ENCODE peak calls at places on chromosome 5, in four cellular contexts. V, N, Z and A are unnamed samples.
A peak's percentile ranks its signal among the peaks of the same experiment; 100 is the strongest.

GRCh38 chr5:67516959-67517358 is 320.4 kb upstream of the CD180 start:
- DNase-seq in V (no peak), N (no peak), Z (no peak), A (no peak)

GRCh38 chr5:27947088-27947487 is 908.7 kb upstream of the CDH9 start:
- DNase-seq in V (no peak), N (peak; percentile 5), Z (no peak), A (no peak)

GRCh38 chr5:111367081-111367480 is 142.9 kb downstream of the CAMK4 start:
- DNase-seq in V (no peak), N (no peak), Z (no peak), A (no peak)

GRCh38 chr5:171646338-171647042 is 139.1 kb upstream of the SMIM23 start:
- DNase-seq in V (no peak), N (peak; percentile 39), Z (no peak), A (no peak)

GRCh38 chr5:51521583-51521982 is 138.3 kb downstream of the ISL1 start:
- DNase-seq in V (no peak), N (no peak), Z (no peak), A (no peak)

GRCh38 chr5:81971086-81971693 is 633 bp upstream of the ATG10 start:
- DNase-seq in V (peak; percentile 19), N (peak; percentile 21), Z (no peak), A (no peak)

GRCh38 chr5:89628876-89629635 is 746.1 kb upstream of the MEF2C start:
- DNase-seq in V (no peak), N (no peak), Z (no peak), A (no peak)

GRCh38 chr5:159504106-159504856 is 174.0 kb upstream of the IL12B start:
- DNase-seq in V (no peak), N (no peak), Z (no peak), A (no peak)

GRCh38 chr5:135423158-135423925 is 23.8 kb downstream of the DCANP1 start:
- DNase-seq in V (no peak), N (no peak), Z (no peak), A (peak; percentile 48)

GRCh38 chr5:127746756-127747155 is 43.6 kb downstream of the CCDC192 start:
- DNase-seq in V (no peak), N (no peak), Z (no peak), A (no peak)

GRCh38 chr5:62143268-62144229 is 162.5 kb upstream of the KIF2A start:
- DNase-seq in V (no peak), N (peak; percentile 49), Z (no peak), A (peak; percentile 44)

GRCh38 chr5:160312139-160312959 is at the start of gene CCNJL:
- DNase-seq in V (no peak), N (peak; percentile 94), Z (peak; percentile 82), A (peak; percentile 93)

GRCh38 chr5:74440341-74440740 is 200.2 kb downstream of the ENC1 start:
- DNase-seq in V (no peak), N (no peak), Z (no peak), A (no peak)

GRCh38 chr5:97009921-97010320 is 74.0 kb downstream of the LNPEP start:
- DNase-seq in V (no peak), N (no peak), Z (no peak), A (no peak)

GRCh38 chr5:8396756-8397155 is 527.8 kb downstream of the MTRR start:
- DNase-seq in V (no peak), N (no peak), Z (no peak), A (no peak)

GRCh38 chr5:127235136-127235535 is 55.5 kb upstream of the MEGF10 start:
- DNase-seq in V (no peak), N (no peak), Z (no peak), A (no peak)

GRCh38 chr5:10702911-10703491 is 58.0 kb downstream of the DAP start:
- DNase-seq in V (no peak), N (no peak), Z (no peak), A (no peak)

GRCh38 chr5:32506809-32507208 is 62.3 kb upstream of the ZFR start:
- DNase-seq in V (no peak), N (no peak), Z (no peak), A (no peak)

GRCh38 chr5:16456103-16456832 is 9.3 kb downstream of the ZNF622 start:
- DNase-seq in V (no peak), N (peak; percentile 83), Z (no peak), A (peak; percentile 50)

GRCh38 chr5:102664946-102665345 is 90.2 kb upstream of the PAM start:
- DNase-seq in V (no peak), N (no peak), Z (no peak), A (no peak)

GRCh38 chr5:93305984-93306383 is 275.0 kb downstream of the NR2F1-AS1 start:
- DNase-seq in V (no peak), N (peak; percentile 19), Z (no peak), A (peak; percentile 68)

GRCh38 chr5:132190161-132190817 is 37.4 kb downstream of the P4HA2 start:
- DNase-seq in V (no peak), N (peak; percentile 77), Z (no peak), A (peak; percentile 66)

GRCh38 chr5:36156124-36156601 is 4.3 kb downstream of the SKP2 start:
- DNase-seq in V (no peak), N (no peak), Z (no peak), A (peak; percentile 63)

GRCh38 chr5:33337621-33337960 is 103.2 kb upstream of the TARS1 start:
- DNase-seq in V (no peak), N (no peak), Z (no peak), A (no peak)

GRCh38 chr5:11683666-11684065 is 220.6 kb downstream of the CTNND2 start:
- DNase-seq in V (no peak), N (no peak), Z (no peak), A (no peak)

GRCh38 chr5:140041492-140042421 is 1.3 kb downstream of the NRG2 start:
- DNase-seq in V (peak; percentile 36), N (peak; percentile 64), Z (peak; percentile 82), A (peak; percentile 66)

GRCh38 chr5:83750759-83751158 is 30.1 kb upstream of the HAPLN1 start:
- DNase-seq in V (no peak), N (no peak), Z (no peak), A (no peak)

GRCh38 chr5:23071682-23072081 is 218.5 kb upstream of the CDH12 start:
- DNase-seq in V (no peak), N (no peak), Z (no peak), A (no peak)

GRCh38 chr5:16936150-16937022 is at the start of gene MYO10:
- DNase-seq in V (no peak), N (peak; percentile 91), Z (peak; percentile 96), A (peak; percentile 98)

GRCh38 chr5:18394154-18394804 is 760.0 kb downstream of the TAF11L14 start:
- DNase-seq in V (no peak), N (peak; percentile 81), Z (no peak), A (peak; percentile 95)

GRCh38 chr5:68007446-68007845 is 208.1 kb upstream of the PIK3R1 start:
- DNase-seq in V (no peak), N (no peak), Z (no peak), A (no peak)

GRCh38 chr5:178387856-178388190 is 155.2 kb upstream of the PHYKPL start:
- DNase-seq in V (no peak), N (no peak), Z (peak; percentile 53), A (no peak)

GRCh38 chr5:178389031-178389729 is 156.6 kb upstream of the PHYKPL start:
- DNase-seq in V (no peak), N (no peak), Z (peak; percentile 19), A (peak; percentile 28)

GRCh38 chr5:178387061-178387855 is 154.7 kb upstream of the PHYKPL start:
- DNase-seq in V (no peak), N (no peak), Z (peak; percentile 44), A (peak; percentile 45)

GRCh38 chr5:178388381-178389030 is 155.9 kb upstream of the PHYKPL start:
- DNase-seq in V (no peak), N (no peak), Z (peak; percentile 71), A (peak; percentile 55)

DNA sequence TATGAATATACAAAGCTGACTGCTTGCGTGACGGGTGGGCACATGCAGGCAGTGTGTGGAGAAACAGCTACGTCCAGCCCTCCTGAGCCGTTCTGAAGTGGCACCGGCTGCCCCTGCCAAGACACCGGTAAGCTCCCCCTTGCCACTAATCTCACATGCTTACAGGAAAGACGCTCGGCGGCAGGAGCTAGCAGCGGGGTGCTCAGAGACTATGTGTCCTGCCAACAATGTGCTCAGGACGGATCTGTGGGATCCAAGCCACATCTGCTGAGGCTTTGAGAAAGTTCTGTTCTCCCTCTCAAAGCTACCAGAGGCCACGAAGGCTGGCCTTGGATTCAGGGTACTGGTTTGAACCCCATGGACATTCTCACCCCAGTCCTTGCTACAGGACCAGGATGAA is 157.2 kb upstream of the PHYKPL start:
- DNase-seq in V (no peak), N (peak; percentile 46), Z (peak; percentile 40), A (peak; percentile 35)
- H3K36me3 ChIP-seq in V (no peaks in the 10 kb centered on the region), N (no peaks in the 10 kb centered on the region), Z (no peaks in the 10 kb centered on the region), A (no peaks in the 10 kb centered on the region)

GRCh38 chr5:141354900-141355469 is at the start of gene PCDHGA4:
- DNase-seq in V (no peak), N (no peak), Z (no peak), A (no peak)
- H3K9ac ChIP-seq in V (no peak within 1 kb of the TSS), N (no peak within 1 kb of the TSS), Z (no peak within 1 kb of the TSS), A (no peak within 1 kb of the TSS)

GRCh38 chr5:37838152-37838932 is 1.5 kb downstream of the GDNF start:
- DNase-seq in V (no peak), N (peak; percentile 82), Z (no peak), A (peak; percentile 86)
- TF ChIP-seq CTCF in V (no peak), N (peak; percentile 44), Z (no peak), A (peak; percentile 54)

DNA sequence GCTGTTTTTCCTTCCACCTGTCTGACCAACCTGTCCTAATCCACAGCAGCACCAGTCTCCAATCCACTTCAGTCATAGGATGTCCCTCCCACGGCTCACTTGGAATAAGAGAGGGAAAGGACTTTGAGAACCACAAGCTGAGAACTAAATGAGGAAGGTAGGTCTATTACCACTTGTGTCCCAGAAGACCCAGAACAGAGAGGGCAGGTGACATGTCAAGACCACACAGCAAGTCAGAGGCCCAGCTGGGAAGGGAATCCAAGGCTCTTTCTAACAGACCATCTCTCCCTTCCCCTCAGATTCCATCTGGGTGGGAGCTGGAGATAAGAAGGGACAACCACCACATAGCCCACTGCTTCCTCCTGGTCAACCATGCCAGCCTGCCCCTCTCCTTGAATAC is 14.6 kb downstream of the ANXA6 start:
- DNase-seq in V (no peak), N (no peak), Z (no peak), A (no peak)
- H3K36me3 ChIP-seq in V (peaks cover 50% of the 10 kb centered on the region), N (no peaks in the 10 kb centered on the region), Z (peaks cover 17% of the 10 kb centered on the region), A (peaks cover 96% of the 10 kb centered on the region)

GRCh38 chr5:2538169-2538568 is 213.3 kb downstream of the IRX2 start:
- DNase-seq in V (no peak), N (peak; percentile 95), Z (no peak), A (peak; percentile 75)
- H3K9ac ChIP-seq in V (no peak overlapping the region), N (no peak overlapping the region), Z (no peak overlapping the region), A (no peak overlapping the region)